ENCODE peak calls at places on chromosomes 16 and 17, in nine cellular contexts. O is cardiac fibroblast, V is NCI-H460, G is H9, R is AG08396, I is HuH-7, H is GM12891, Z is T follicular helper cell, B is fibroblast of pulmonary artery. Y is an unnamed sample.

GRCh38 chr17:67272312-67273050 is 27.5 kb upstream of the HELZ start:
- DNase-seq in O (no peak), R (no peak), V (no peak), H (no peak), Z (no peak), B (no peak), I (no peak), G (peak; percentile 75), Y (no peak)

GRCh38 chr17:5281814-5282638 is at the start of gene RABEP1:
- DNase-seq in I (peak; percentile 77), B (peak; percentile 91), O (peak; percentile 89), Z (peak; percentile 90), V (peak; percentile 90), R (peak; percentile 98), H (peak; percentile 88), G (peak; percentile 92), Y (peak; percentile 85)

GRCh38 chr16:79047337-79047736 is 553.2 kb downstream of the MAF start:
- DNase-seq in B (no peak), R (no peak), Z (no peak), O (no peak), V (no peak), I (peak; percentile 39), H (no peak), G (no peak), Y (no peak)

GRCh38 chr16:86298166-86299131 is 211.9 kb upstream of the FOXF1 start:
- DNase-seq in V (peak; percentile 73), H (no peak), I (no peak), O (peak; percentile 3), G (no peak), Z (no peak), R (peak; percentile 58), B (no peak), Y (no peak)

GRCh38 chr17:81706232-81706611 is 3.1 kb downstream of the MRPL12 start:
- DNase-seq in H (no peak), R (no peak), O (no peak), Z (no peak), I (no peak), V (no peak), B (no peak), G (no peak), Y (no peak)

GRCh38 chr16:48517493-48517892 is 92.5 kb downstream of the N4BP1 start:
- DNase-seq in V (no peak), H (no peak), R (no peak), Z (no peak), I (no peak), B (no peak), O (no peak), G (no peak), Y (no peak)

GRCh38 chr17:58364270-58364942 is 12.4 kb upstream of the SUPT4H1 start:
- DNase-seq in O (no peak), I (peak; percentile 84), H (no peak), V (no peak), G (no peak), B (no peak), R (no peak), Z (no peak), Y (no peak)

GRCh38 chr16:75379911-75380847 is 53.1 kb downstream of the CFDP1 start:
- DNase-seq in G (no peak), Z (peak; percentile 22), I (no peak), O (no peak), H (peak; percentile 27), V (no peak), B (no peak), R (no peak), Y (peak; percentile 35)

GRCh38 chr16:48831081-48831722 is 221.2 kb upstream of the N4BP1 start:
- DNase-seq in B (no peak), G (peak; percentile 63), Z (no peak), H (no peak), R (no peak), V (no peak), O (no peak), I (peak; percentile 24), Y (no peak)

GRCh38 chr17:16432017-16432416 is 16.6 kb downstream of the TRPV2 start:
- DNase-seq in I (no peak), V (no peak), H (no peak), G (peak; percentile 36), B (no peak), Z (no peak), O (no peak), R (no peak), Y (no peak)

GRCh38 chr17:55005520-55005919 is 37.0 kb downstream of the STXBP4 start:
- DNase-seq in O (peak; percentile 43), B (peak; percentile 34), R (no peak), G (peak; percentile 56), Z (no peak), H (no peak), V (peak; percentile 14), I (peak; percentile 10), Y (no peak)

GRCh38 chr16:86035906-86036305 is 136.9 kb downstream of the IRF8 start:
- DNase-seq in B (no peak), H (no peak), G (no peak), R (no peak), Z (no peak), O (no peak), I (no peak), V (no peak), Y (no peak)

GRCh38 chr16:28309811-28310311 is 17.5 kb downstream of the SBK1 start:
- DNase-seq in I (no peak), H (no peak), R (no peak), G (no peak), Z (peak; percentile 67), B (no peak), V (no peak), O (no peak), Y (peak; percentile 84)

GRCh38 chr16:69918241-69918640 is 32.9 kb upstream of the CLEC18A start:
- DNase-seq in B (no peak), R (no peak), V (no peak), I (no peak), O (no peak), Z (no peak), H (no peak), G (no peak), Y (no peak)

GRCh38 chr16:84464116-84464515 is 40.3 kb downstream of the MEAK7 start:
- DNase-seq in I (no peak), V (no peak), B (no peak), R (no peak), H (no peak), O (no peak), G (no peak), Z (no peak), Y (no peak)

GRCh38 chr16:46763147-46763546 is 15.0 kb upstream of the MYLK3 start:
- DNase-seq in B (peak; percentile 20), Z (no peak), O (no peak), V (no peak), G (no peak), I (no peak), R (no peak), H (no peak), Y (no peak)

GRCh38 chr16:82317411-82318168 is 147.6 kb upstream of the MPHOSPH6 start:
- DNase-seq in H (no peak), B (no peak), V (no peak), R (no peak), O (no peak), I (no peak), Z (no peak), G (no peak), Y (no peak)

GRCh38 chr16:85173981-85174751 is 61.9 kb upstream of the CIBAR2 start:
- DNase-seq in R (peak; percentile 89), B (peak; percentile 75), G (no peak), I (no peak), V (peak; percentile 42), Z (no peak), O (peak; percentile 80), H (no peak), Y (no peak)

GRCh38 chr16:2520784-2521577 is 810 bp downstream of the AMDHD2 start:
- DNase-seq in I (no peak), B (no peak), H (peak; percentile 78), Z (peak; percentile 61), O (no peak), R (peak; percentile 53), V (no peak), G (peak; percentile 45), Y (peak; percentile 66)

GRCh38 chr17:60091908-60092331 is 13.2 kb upstream of the HEATR6 start:
- DNase-seq in I (no peak), Z (no peak), V (no peak), H (no peak), O (peak; percentile 79), R (peak; percentile 47), B (peak; percentile 55), G (no peak), Y (no peak)

GRCh38 chr17:82567286-82567685 is 47.8 kb downstream of the FOXK2 start:
- DNase-seq in G (no peak), H (no peak), O (no peak), I (no peak), R (no peak), Z (no peak), V (no peak), B (no peak), Y (no peak)

GRCh38 chr16:50469744-50470301 is 78.4 kb upstream of the NKD1 start:
- DNase-seq in I (no peak), O (no peak), B (no peak), G (no peak), R (no peak), H (no peak), Z (no peak), V (no peak), Y (no peak)

GRCh38 chr16:73616186-73616585 is 568.3 kb upstream of the ZFHX3 start:
- DNase-seq in H (no peak), V (no peak), O (no peak), Z (no peak), R (no peak), I (no peak), G (no peak), B (no peak), Y (no peak)

GRCh38 chr17:52157161-52157560 is 1.4 kb downstream of the CA10 start:
- DNase-seq in Z (no peak), V (no peak), H (no peak), O (no peak), B (no peak), G (peak; percentile 48), R (no peak), I (no peak), Y (no peak)

GRCh38 chr16:4660454-4661007 is 32.8 kb upstream of the NUDT16L1 start:
- DNase-seq in I (no peak), R (peak; percentile 73), B (peak; percentile 68), G (no peak), O (peak; percentile 66), Z (peak; percentile 43), H (no peak), V (no peak), Y (peak; percentile 58)

GRCh38 chr17:68418876-68419275 is 38.4 kb downstream of the WIPI1 start:
- DNase-seq in O (no peak), I (no peak), H (no peak), V (no peak), Z (no peak), B (peak; percentile 17), R (no peak), G (no peak), Y (no peak)

GRCh38 chr17:81487487-81488275 is 24.9 kb downstream of the ACTG1 start:
- DNase-seq in I (peak; percentile 98), H (peak; percentile 89), V (peak; percentile 72), R (peak; percentile 100), B (peak; percentile 69), G (peak; percentile 81), Z (peak; percentile 66), O (peak; percentile 68), Y (peak; percentile 70)

Y was measured in CD8-positive, alpha-beta T cell.